ENCODE peak calls at places on chromosomes 16 and 17, in six cellular contexts. One of them, this sample, is unnamed.

GRCh38 chr17:77478281-77478680 is 337.5 kb downstream of the SEC14L1 start:
- DNase-seq in heart left ventricle: no peak
- DNase-seq in stomach: no peak
- DNase-seq in neural progenitor cell: no peak
- DNase-seq in adrenal gland: no peak
- DNase-seq in cardiac fibroblast: no peak
- DNase-seq in this sample: no peak

GRCh38 chr17:933168-934083 is 46.1 kb downstream of the NXN start:
- DNase-seq in stomach: peak; percentile 46
- DNase-seq in heart left ventricle: no peak
- DNase-seq in neural progenitor cell: peak; percentile 61
- DNase-seq in adrenal gland: no peak
- DNase-seq in cardiac fibroblast: peak; percentile 92
- DNase-seq in this sample: peak; percentile 83

GRCh38 chr16:84813141-84813933 is 6.4 kb upstream of the CRISPLD2 start:
- DNase-seq in stomach: no peak
- DNase-seq in cardiac fibroblast: no peak
- DNase-seq in heart left ventricle: no peak
- DNase-seq in adrenal gland: no peak
- DNase-seq in neural progenitor cell: no peak
- DNase-seq in this sample: no peak

GRCh38 chr16:47366228-47366627 is 94.6 kb downstream of the ITFG1 start:
- DNase-seq in stomach: no peak
- DNase-seq in neural progenitor cell: peak; percentile 12
- DNase-seq in cardiac fibroblast: no peak
- DNase-seq in adrenal gland: no peak
- DNase-seq in heart left ventricle: no peak
- DNase-seq in this sample: no peak

GRCh38 chr17:8326591-8327583 is 12.8 kb upstream of the ODF4 start:
- DNase-seq in neural progenitor cell: peak; percentile 66
- DNase-seq in stomach: peak; percentile 37
- DNase-seq in cardiac fibroblast: peak; percentile 45
- DNase-seq in heart left ventricle: peak; percentile 47
- DNase-seq in adrenal gland: peak; percentile 62
- DNase-seq in this sample: no peak

GRCh38 chr16:30183961-30184429 is 593 bp downstream of the CORO1A start:
- DNase-seq in heart left ventricle: peak; percentile 37
- DNase-seq in stomach: peak; percentile 53
- DNase-seq in adrenal gland: peak; percentile 57
- DNase-seq in neural progenitor cell: no peak
- DNase-seq in cardiac fibroblast: no peak
- DNase-seq in this sample: peak; percentile 57

GRCh38 chr17:71437176-71437575 is 683.6 kb upstream of the SOX9 start:
- DNase-seq in heart left ventricle: no peak
- DNase-seq in neural progenitor cell: no peak
- DNase-seq in adrenal gland: no peak
- DNase-seq in cardiac fibroblast: peak; percentile 11
- DNase-seq in stomach: no peak
- DNase-seq in this sample: no peak

GRCh38 chr17:63699638-63700527 is at the start of gene LIMD2:
- DNase-seq in adrenal gland: peak; percentile 72
- DNase-seq in neural progenitor cell: peak; percentile 90
- DNase-seq in cardiac fibroblast: peak; percentile 38
- DNase-seq in heart left ventricle: peak; percentile 70
- DNase-seq in stomach: peak; percentile 66
- DNase-seq in this sample: no peak

GRCh38 chr17:35930211-35931065 is at the start of gene RDM1:
- DNase-seq in cardiac fibroblast: peak; percentile 68
- DNase-seq in adrenal gland: peak; percentile 60
- DNase-seq in stomach: peak; percentile 56
- DNase-seq in heart left ventricle: peak; percentile 47
- DNase-seq in neural progenitor cell: peak; percentile 94
- DNase-seq in this sample: peak; percentile 32

GRCh38 chr16:77842468-77842867 is 54.1 kb downstream of the VAT1L start:
- DNase-seq in stomach: no peak
- DNase-seq in neural progenitor cell: no peak
- DNase-seq in heart left ventricle: peak; percentile 18
- DNase-seq in cardiac fibroblast: no peak
- DNase-seq in adrenal gland: no peak
- DNase-seq in this sample: no peak

GRCh38 chr16:27289669-27290068 is 21.1 kb upstream of the NSMCE1 start:
- DNase-seq in stomach: no peak
- DNase-seq in cardiac fibroblast: no peak
- DNase-seq in neural progenitor cell: no peak
- DNase-seq in heart left ventricle: no peak
- DNase-seq in adrenal gland: no peak
- DNase-seq in this sample: no peak

GRCh38 chr17:8118769-8119574 is 658 bp upstream of the ALOXE3 start:
- DNase-seq in cardiac fibroblast: peak; percentile 87
- DNase-seq in adrenal gland: peak; percentile 96
- DNase-seq in heart left ventricle: peak; percentile 84
- DNase-seq in stomach: peak; percentile 93
- DNase-seq in neural progenitor cell: peak; percentile 92
- DNase-seq in this sample: peak; percentile 85

GRCh38 chr16:5916711-5917191 is 819.2 kb upstream of the EEF2KMT start:
- DNase-seq in heart left ventricle: no peak
- DNase-seq in neural progenitor cell: peak; percentile 61
- DNase-seq in cardiac fibroblast: no peak
- DNase-seq in adrenal gland: no peak
- DNase-seq in stomach: no peak
- DNase-seq in this sample: no peak

GRCh38 chr16:9003322-9003721 is 39.6 kb upstream of the USP7 start:
- DNase-seq in neural progenitor cell: no peak
- DNase-seq in cardiac fibroblast: no peak
- DNase-seq in heart left ventricle: no peak
- DNase-seq in stomach: peak; percentile 86
- DNase-seq in adrenal gland: no peak
- DNase-seq in this sample: no peak

GRCh38 chr16:79018952-79019506 is 581.5 kb downstream of the MAF start:
- DNase-seq in adrenal gland: no peak
- DNase-seq in cardiac fibroblast: no peak
- DNase-seq in stomach: no peak
- DNase-seq in neural progenitor cell: no peak
- DNase-seq in heart left ventricle: no peak
- DNase-seq in this sample: no peak

GRCh38 chr17:67850991-67851631 is 25.8 kb downstream of the BPTF start:
- DNase-seq in stomach: no peak
- DNase-seq in adrenal gland: no peak
- DNase-seq in neural progenitor cell: no peak
- DNase-seq in cardiac fibroblast: no peak
- DNase-seq in heart left ventricle: no peak
- DNase-seq in this sample: no peak

GRCh38 chr17:38512473-38513058 is 84.3 kb downstream of the ARHGAP23 start:
- DNase-seq in neural progenitor cell: peak; percentile 23
- DNase-seq in adrenal gland: no peak
- DNase-seq in heart left ventricle: no peak
- DNase-seq in cardiac fibroblast: no peak
- DNase-seq in stomach: no peak
- DNase-seq in this sample: no peak

GRCh38 chr17:75808549-75808904 is 23.9 kb downstream of the UNK start:
- DNase-seq in stomach: no peak
- DNase-seq in neural progenitor cell: no peak
- DNase-seq in heart left ventricle: no peak
- DNase-seq in cardiac fibroblast: no peak
- DNase-seq in adrenal gland: no peak
- DNase-seq in this sample: no peak

GRCh38 chr16:12057276-12057675 is 80.7 kb downstream of the SNX29 start:
- DNase-seq in heart left ventricle: no peak
- DNase-seq in neural progenitor cell: no peak
- DNase-seq in adrenal gland: no peak
- DNase-seq in stomach: no peak
- DNase-seq in cardiac fibroblast: peak; percentile 68
- DNase-seq in this sample: no peak

GRCh38 chr17:61551255-61551742 is 39.7 kb downstream of the NACA2 start:
- DNase-seq in neural progenitor cell: peak; percentile 31
- DNase-seq in stomach: no peak
- DNase-seq in heart left ventricle: no peak
- DNase-seq in cardiac fibroblast: peak; percentile 65
- DNase-seq in adrenal gland: no peak
- DNase-seq in this sample: no peak

GRCh38 chr16:11006666-11007065 is 62.3 kb downstream of the CLEC16A start:
- DNase-seq in adrenal gland: no peak
- DNase-seq in neural progenitor cell: no peak
- DNase-seq in cardiac fibroblast: no peak
- DNase-seq in heart left ventricle: no peak
- DNase-seq in stomach: no peak
- DNase-seq in this sample: no peak

GRCh38 chr16:53022374-53022773 is 30.3 kb downstream of the CHD9NB start:
- DNase-seq in heart left ventricle: peak; percentile 23
- DNase-seq in adrenal gland: peak; percentile 59
- DNase-seq in cardiac fibroblast: peak; percentile 70
- DNase-seq in neural progenitor cell: peak; percentile 84
- DNase-seq in stomach: peak; percentile 39
- DNase-seq in this sample: peak; percentile 34

DNA sequence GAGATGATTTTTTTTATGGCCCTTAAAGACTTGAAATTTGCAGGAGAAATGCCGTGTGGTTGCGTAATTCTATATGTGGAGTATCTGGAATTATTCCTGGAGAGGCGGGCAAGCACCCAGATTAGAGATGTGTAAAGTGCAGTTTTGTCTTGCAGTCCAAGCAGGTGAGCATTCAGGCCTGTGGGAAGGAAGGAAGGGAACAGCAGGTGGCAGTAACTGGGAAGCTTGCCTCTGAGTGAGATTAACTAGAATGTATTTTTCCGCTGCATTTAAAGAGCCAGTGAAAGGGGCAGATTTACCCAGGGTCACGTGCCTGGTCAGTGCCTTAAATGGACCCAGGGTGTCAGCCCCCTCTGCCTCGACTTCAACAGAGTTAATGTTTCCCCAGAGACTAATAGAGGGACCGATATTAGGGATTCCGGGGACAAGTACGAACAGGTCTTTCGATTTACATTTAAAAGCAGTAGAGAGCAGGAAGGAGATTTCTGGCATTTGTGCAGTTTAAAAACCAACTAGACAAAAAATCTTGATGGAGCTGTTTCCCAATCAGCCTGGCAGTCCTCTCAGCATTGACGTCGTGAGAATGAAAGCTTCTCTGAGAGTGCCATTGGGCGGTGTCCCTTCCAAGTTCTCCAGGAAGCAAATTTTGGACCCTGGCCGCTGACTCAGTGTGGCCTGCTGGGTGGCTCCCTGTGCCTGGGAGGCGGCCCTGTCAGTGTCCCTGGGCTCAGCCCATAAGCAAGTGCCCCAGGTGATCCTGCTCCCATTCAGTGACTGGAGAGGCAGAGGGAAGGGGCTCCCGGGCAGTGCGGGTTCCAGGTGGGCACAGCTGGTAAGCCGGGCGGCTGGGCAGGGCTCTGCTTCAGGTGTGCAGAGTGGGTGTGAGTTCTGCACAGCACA is 38.2 kb downstream of the KSR1 start:
- DNase-seq in cardiac fibroblast: peak; percentile 71
- DNase-seq in stomach: peak; percentile 87
- DNase-seq in neural progenitor cell: peak; percentile 69
- DNase-seq in adrenal gland: peak; percentile 90
- DNase-seq in heart left ventricle: peak; percentile 21
- DNase-seq in this sample: peak; percentile 83
- TF ChIP-seq CTCF in cardiac fibroblast: peak; percentile 33
- TF ChIP-seq CTCF in stomach: peak; percentile 21
- TF ChIP-seq CTCF in neural progenitor cell: peak; percentile 42
- TF ChIP-seq CTCF in adrenal gland: peak; percentile 12
- TF ChIP-seq CTCF in heart left ventricle: peak; percentile 35
- TF ChIP-seq CTCF in this sample: no peak

DNA sequence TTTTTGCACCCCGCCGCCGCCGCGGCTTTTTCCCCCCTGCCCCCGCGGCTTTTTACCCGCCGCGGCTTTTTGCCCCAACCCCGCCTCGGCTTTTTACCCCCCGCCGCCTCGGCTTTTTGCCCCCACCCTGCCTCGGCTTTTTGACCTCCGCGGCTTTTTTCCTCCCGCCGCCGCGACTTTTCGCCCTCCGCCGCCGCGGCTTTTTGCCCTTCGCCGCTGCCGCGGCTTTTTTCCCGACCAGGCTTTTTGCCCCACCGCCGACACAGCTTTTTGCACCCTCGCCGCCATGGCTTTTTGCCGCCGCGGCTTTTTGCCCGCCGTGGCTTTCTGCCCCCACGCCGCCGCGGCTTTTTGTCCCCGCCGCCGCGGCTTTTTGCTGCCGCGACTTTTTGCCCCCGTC is 137.0 kb upstream of the TP53TG3D start:
- DNase-seq in neural progenitor cell: no peak
- DNase-seq in adrenal gland: no peak
- DNase-seq in cardiac fibroblast: no peak
- DNase-seq in stomach: no peak
- DNase-seq in heart left ventricle: no peak
- DNase-seq in this sample: no peak
- H3K4me3 ChIP-seq in neural progenitor cell: no peak overlapping the region
- H3K4me3 ChIP-seq in adrenal gland: peak overlapping the region; percentile 13
- H3K4me3 ChIP-seq in cardiac fibroblast: peak overlapping the region; percentile 59
- H3K4me3 ChIP-seq in stomach: peak overlapping the region; percentile 45
- H3K4me3 ChIP-seq in heart left ventricle: peak overlapping the region; percentile 41
- H3K4me3 ChIP-seq in this sample: no peak overlapping the region

DNA sequence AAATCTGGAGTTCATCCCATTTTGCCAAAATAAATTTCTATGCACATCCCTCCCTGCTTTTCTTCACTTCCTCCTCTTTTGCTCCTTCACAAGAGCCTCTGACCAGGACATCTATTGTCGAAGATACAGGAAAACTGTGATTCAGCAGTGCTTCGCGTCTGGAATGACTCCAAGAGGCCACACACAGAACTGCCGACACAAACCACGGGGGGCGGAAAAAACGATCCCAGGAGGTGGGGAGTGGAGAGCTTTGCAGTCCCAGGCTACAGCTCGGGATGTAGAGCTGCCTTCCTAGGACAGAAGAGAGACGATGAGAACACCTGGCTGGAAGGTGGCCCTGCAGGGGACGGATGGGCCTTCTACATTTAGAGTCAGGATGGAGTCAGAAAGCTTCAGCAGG is 102.8 kb downstream of the XYLT1 start:
- DNase-seq in cardiac fibroblast: peak; percentile 46
- DNase-seq in stomach: no peak
- DNase-seq in heart left ventricle: no peak
- DNase-seq in neural progenitor cell: peak; percentile 77
- DNase-seq in adrenal gland: peak; percentile 83
- DNase-seq in this sample: no peak
- TF ChIP-seq CTCF in cardiac fibroblast: peak; percentile 49
- TF ChIP-seq CTCF in stomach: no peak
- TF ChIP-seq CTCF in heart left ventricle: no peak
- TF ChIP-seq CTCF in neural progenitor cell: peak; percentile 34
- TF ChIP-seq CTCF in adrenal gland: no peak
- TF ChIP-seq CTCF in this sample: no peak

DNA sequence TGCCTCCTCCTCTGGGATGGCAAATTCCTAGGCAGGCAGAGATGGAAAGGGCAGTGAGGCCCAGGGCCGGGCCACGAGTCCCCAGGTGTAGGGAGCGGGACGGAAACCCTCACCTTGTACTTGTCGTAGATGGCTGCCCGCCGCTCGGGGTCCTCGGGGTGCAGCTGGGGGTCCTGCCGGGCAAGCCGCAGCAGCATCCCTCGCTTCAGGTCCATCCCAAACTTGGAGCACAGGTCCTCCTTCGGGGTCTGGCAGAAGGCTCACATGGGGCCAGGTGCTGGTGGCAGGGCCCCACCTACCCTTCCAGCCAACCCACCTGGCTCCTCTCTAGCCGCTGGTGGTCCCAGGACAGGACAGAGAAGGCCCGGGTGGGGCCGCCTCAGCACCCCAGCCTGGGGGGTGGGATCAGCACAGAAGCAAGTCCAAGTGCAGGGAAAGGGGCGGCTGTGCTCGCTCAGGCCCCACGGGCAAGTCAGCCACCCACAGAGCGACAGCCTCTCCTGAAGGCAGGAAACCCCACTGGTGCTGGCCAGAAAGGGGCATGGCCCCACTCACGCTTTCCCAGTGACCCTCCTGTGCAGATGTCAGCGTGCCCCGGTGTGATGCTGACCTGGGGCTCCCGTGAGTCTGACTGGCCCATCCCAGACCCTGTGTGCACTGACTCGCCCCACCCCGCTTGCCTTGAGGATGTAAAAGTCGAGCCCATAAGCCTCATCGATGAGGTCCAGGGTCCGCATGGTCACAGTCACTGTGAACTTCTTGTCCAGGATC is 1.8 kb downstream of the MRPL28 start:
- DNase-seq in stomach: no peak
- DNase-seq in adrenal gland: no peak
- DNase-seq in cardiac fibroblast: no peak
- DNase-seq in neural progenitor cell: no peak
- DNase-seq in heart left ventricle: no peak
- DNase-seq in this sample: no peak
- H3K4me3 ChIP-seq in stomach: no peak overlapping the region
- H3K4me3 ChIP-seq in adrenal gland: no peak overlapping the region
- H3K4me3 ChIP-seq in cardiac fibroblast: no peak overlapping the region
- H3K4me3 ChIP-seq in neural progenitor cell: no peak overlapping the region
- H3K4me3 ChIP-seq in heart left ventricle: no peak overlapping the region
- H3K4me3 ChIP-seq in this sample: no peak overlapping the region